ENCODE peak calls at places on chromosomes 6 and 20, in eight cellular contexts. L is epithelial cell of esophagus; H is kidney epithelial cell; R is CD8-positive, alpha-beta T cell; K is breast epithelium; G is left ventricle myocardium inferior; O is heart right ventricle; D is IMR-90. U is an unnamed sample.

GRCh38 chr6:136123464-136123863 is 126.6 kb downstream of the MTFR2 start:
- DNase-seq in D (peak; percentile 73), G (no peak), R (no peak), K (no peak), O (no peak), H (peak; percentile 39), L (peak; percentile 85), U (no peak)

GRCh38 chr6:37123957-37124729 is 45.8 kb upstream of the PIM1 start:
- DNase-seq in L (no peak), R (no peak), H (no peak), O (no peak), D (no peak), K (no peak), G (no peak), U (no peak)

GRCh38 chr6:110097443-110097842 is 82.0 kb downstream of the WASF1 start:
- DNase-seq in R (no peak), D (no peak), H (no peak), L (no peak), K (no peak), G (no peak), O (no peak), U (no peak)

GRCh38 chr6:25862199-25862598 is 11.8 kb downstream of the SLC17A3 start:
- DNase-seq in K (no peak), G (no peak), R (no peak), L (no peak), D (no peak), H (no peak), O (no peak), U (no peak)

GRCh38 chr20:19205999-19206398 is 6.4 kb upstream of the SLC24A3 start:
- DNase-seq in H (no peak), O (peak; percentile 81), L (peak; percentile 64), G (peak; percentile 72), K (peak; percentile 59), R (peak; percentile 50), D (peak; percentile 10), U (peak; percentile 82)

GRCh38 chr20:63889241-63890200 is 5.4 kb upstream of the DNAJC5 start:
- DNase-seq in K (peak; percentile 68), G (no peak), H (no peak), O (no peak), D (peak; percentile 35), R (no peak), L (peak; percentile 94), U (no peak)

GRCh38 chr6:99024089-99024488 is 76.3 kb upstream of the FBXL4 start:
- DNase-seq in R (no peak), G (no peak), H (no peak), L (no peak), O (no peak), K (no peak), D (no peak), U (no peak)

GRCh38 chr6:45965007-45965406 is 50.7 kb downstream of the CLIC5 start:
- DNase-seq in K (no peak), O (no peak), G (no peak), R (no peak), D (no peak), H (peak; percentile 65), L (peak; percentile 42), U (no peak)

GRCh38 chr6:16540804-16541752 is 220.2 kb downstream of the ATXN1 start:
- DNase-seq in K (no peak), L (no peak), O (peak; percentile 24), H (no peak), D (no peak), R (no peak), G (peak; percentile 20), U (no peak)

GRCh38 chr20:51487076-51487475 is 55.4 kb downstream of the NFATC2 start:
- DNase-seq in G (no peak), O (no peak), D (no peak), L (no peak), R (no peak), H (no peak), K (peak; percentile 47), U (no peak)

GRCh38 chr6:137258170-137258569 is 39.0 kb upstream of the IFNGR1 start:
- DNase-seq in R (no peak), D (no peak), L (no peak), O (no peak), G (no peak), K (no peak), H (no peak), U (no peak)

GRCh38 chr20:10954137-10954840 is 280.5 kb upstream of the JAG1 start:
- DNase-seq in L (peak; percentile 99), K (peak; percentile 72), D (peak; percentile 22), G (no peak), R (no peak), H (peak; percentile 71), O (no peak), U (no peak)

GRCh38 chr20:37777556-37777955 is 83.7 kb downstream of the CTNNBL1 start:
- DNase-seq in K (no peak), G (no peak), H (no peak), O (no peak), D (peak; percentile 38), R (no peak), L (no peak), U (no peak)

GRCh38 chr6:20712011-20712410 is 177.8 kb downstream of the CDKAL1 start:
- DNase-seq in H (no peak), O (no peak), K (no peak), R (no peak), L (peak; percentile 72), D (no peak), G (no peak), U (no peak)

GRCh38 chr6:76708641-76709331 is 636.3 kb upstream of the IMPG1 start:
- DNase-seq in L (no peak), K (no peak), G (no peak), H (no peak), R (no peak), D (no peak), O (no peak), U (no peak)

GRCh38 chr20:11445891-11446290 is 471.8 kb upstream of the BTBD3 start:
- DNase-seq in G (no peak), D (peak; percentile 56), K (no peak), H (no peak), L (no peak), R (no peak), O (no peak), U (no peak)

GRCh38 chr6:113359155-113360140 is 497.7 kb upstream of the MARCKS start:
- DNase-seq in O (no peak), G (no peak), R (no peak), H (peak; percentile 76), K (no peak), L (peak; percentile 93), D (peak; percentile 73), U (no peak)

DNA sequence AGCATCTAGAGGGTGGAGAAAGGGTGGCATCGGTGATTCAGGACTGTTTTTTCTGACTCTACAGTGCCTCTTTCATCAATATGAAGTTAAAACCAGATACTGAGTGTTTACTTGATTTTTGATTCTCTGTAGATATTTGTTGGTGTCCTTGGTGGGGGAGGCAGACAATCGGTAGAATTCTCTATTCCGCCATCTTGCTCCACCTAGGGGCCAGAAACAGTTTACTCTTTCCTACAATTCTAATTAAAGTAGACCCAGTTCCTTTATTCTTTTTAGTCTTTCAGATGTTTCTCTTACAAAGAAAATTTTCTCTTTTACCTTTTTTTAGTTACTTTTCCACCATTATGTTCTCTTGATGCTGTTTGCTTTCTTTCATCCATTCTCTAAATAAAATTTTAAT is 162.1 kb upstream of the RAB32 start:
- DNase-seq in R (no peak), G (no peak), O (no peak), D (no peak), H (no peak), L (no peak), K (no peak), U (no peak)
- TF ChIP-seq CTCF in R (no peak), G (no peak), O (no peak), D (no peak), H (peak; percentile 28), L (peak; percentile 22), K (no peak), U (peak; percentile 45)

GRCh38 chr6:138757131-138757530 is 16.4 kb upstream of the CCDC28A start:
- DNase-seq in D (no peak), R (no peak), L (peak; percentile 50), H (no peak), K (no peak), O (no peak), G (no peak), U (no peak)

DNA sequence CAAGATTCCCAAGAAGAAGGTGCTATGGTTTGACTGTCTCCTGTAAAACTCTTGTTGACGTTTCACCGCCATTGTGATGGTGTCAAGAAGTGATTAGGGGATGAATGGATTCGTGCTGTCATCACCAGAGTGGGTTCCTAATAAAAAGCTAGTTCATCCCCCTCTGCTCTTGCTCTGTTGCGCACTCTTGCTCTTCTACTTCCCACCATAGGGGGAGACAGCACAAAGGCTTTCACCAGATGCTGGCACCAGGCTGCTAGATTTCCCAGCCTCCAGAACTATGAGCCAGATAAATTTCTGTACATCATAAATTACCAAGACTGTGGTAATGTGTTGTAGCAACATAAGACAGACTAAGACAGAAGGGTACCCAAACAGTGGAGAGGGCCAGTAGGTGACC is 21.6 kb upstream of the CCDC28A start:
- DNase-seq in G (no peak), L (no peak), H (no peak), R (no peak), K (no peak), D (no peak), O (no peak), U (no peak)
- TF ChIP-seq CTCF in G (no peak), L (no peak), H (no peak), R (no peak), K (no peak), D (peak; percentile 7), O (no peak), U (peak; percentile 64)

DNA sequence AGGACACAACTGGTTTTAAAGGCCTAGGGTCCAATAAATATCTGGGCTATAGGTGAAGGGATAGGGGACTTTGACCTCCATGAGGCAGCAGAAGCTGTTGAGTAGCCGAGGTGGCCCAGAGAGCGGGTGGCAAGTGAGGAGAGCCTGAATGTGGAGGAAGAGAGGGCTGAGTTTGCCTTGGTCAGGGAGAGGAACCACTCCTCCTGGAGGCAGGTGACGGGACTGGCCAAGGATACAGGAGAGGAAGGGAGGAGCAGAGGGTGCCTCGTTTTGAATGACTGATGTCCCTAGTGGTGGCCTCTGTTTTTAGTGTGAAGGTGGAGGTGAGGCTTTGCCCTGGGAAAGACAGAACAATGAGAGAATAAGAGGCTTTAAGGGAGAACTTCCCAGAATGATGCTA is 19.1 kb upstream of the AAR2 start:
- DNase-seq in R (no peak), O (no peak), K (no peak), L (peak; percentile 20), G (no peak), D (no peak), H (no peak), U (no peak)
- TF ChIP-seq CTCF in R (no peak), O (no peak), K (no peak), L (peak; percentile 32), G (no peak), D (no peak), H (peak; percentile 14), U (peak; percentile 37)

DNA sequence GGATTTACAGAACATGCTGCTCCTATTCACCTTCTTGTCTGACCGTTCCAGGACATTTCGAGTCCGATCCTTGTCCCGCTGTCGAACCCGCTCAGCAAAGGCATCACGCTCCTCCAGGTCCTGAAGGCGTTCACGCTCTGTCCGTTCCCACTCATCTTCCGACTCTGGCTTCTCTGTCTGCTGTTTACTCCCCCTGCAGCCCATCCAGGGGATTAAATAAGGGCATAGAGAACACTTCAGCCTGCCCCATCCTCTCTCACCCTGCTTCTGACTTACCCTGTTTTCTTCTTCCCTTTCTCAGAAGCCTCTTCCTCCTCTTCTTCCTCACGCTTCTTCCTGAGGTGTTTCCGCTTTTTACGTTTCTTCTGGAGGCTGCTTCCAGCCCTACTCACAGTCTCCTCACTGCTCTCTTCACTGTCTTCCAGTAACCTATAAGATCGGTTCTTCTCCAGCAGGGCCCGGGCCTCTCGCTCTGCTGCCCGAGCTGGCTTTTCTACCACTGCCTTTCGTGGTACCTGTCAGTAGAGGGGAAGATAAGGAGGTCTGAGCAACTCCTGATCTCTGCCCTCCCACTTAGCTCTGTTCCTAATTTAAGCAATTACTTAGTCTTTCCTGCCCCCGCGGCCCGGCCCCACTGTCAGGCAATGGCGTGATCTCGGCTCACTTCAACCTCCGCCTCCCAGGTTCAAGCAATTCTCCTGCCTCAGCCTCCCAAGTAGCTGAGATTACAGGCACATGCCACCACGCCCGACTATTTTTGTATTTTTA is 1.9 kb downstream of the DHX16 start:
- DNase-seq in L (no peak), D (no peak), R (no peak), O (no peak), G (no peak), K (no peak), H (no peak), U (no peak)
- TF ChIP-seq CTCF in L (peak; percentile 22), D (peak; percentile 17), R (no peak), O (no peak), G (no peak), K (no peak), H (peak; percentile 34), U (peak; percentile 57)

U was measured in type B pancreatic cell.